ENCODE peak calls at places on chromosomes 6 and 20, in five cellular contexts. One of them, this sample, is unnamed.
A peak's percentile ranks its signal among the peaks of the same experiment; 100 is the strongest.

GRCh38 chr6:87755697-87756671 is 54.0 kb upstream of the AKIRIN2 start:
- DNase-seq in mesenchymal stem cell: no peak
- DNase-seq in neuronal stem cell: no peak
- DNase-seq in IMR-90: peak; percentile 17
- DNase-seq in H9: no peak
- DNase-seq in this sample: peak; percentile 26

GRCh38 chr20:6053776-6054688 is at the start of gene LRRN4:
- DNase-seq in mesenchymal stem cell: peak; percentile 79
- DNase-seq in neuronal stem cell: no peak
- DNase-seq in IMR-90: peak; percentile 26
- DNase-seq in H9: peak; percentile 79
- DNase-seq in this sample: peak; percentile 94

GRCh38 chr6:111950661-111951426 is 77.6 kb upstream of the FYN start:
- DNase-seq in mesenchymal stem cell: no peak
- DNase-seq in neuronal stem cell: no peak
- DNase-seq in IMR-90: peak; percentile 37
- DNase-seq in H9: no peak
- DNase-seq in this sample: no peak

GRCh38 chr6:27545271-27546046 is 72.6 kb upstream of the ZNF184 start:
- DNase-seq in mesenchymal stem cell: peak; percentile 71
- DNase-seq in neuronal stem cell: no peak
- DNase-seq in IMR-90: peak; percentile 76
- DNase-seq in H9: peak; percentile 85
- DNase-seq in this sample: peak; percentile 94

GRCh38 chr20:35598476-35598875 is 17.2 kb upstream of the SPAG4 start:
- DNase-seq in mesenchymal stem cell: no peak
- DNase-seq in neuronal stem cell: no peak
- DNase-seq in IMR-90: no peak
- DNase-seq in H9: no peak
- DNase-seq in this sample: no peak

GRCh38 chr6:110550353-110550752 is 73.9 kb upstream of the SLC22A16 start:
- DNase-seq in mesenchymal stem cell: no peak
- DNase-seq in neuronal stem cell: no peak
- DNase-seq in IMR-90: no peak
- DNase-seq in H9: no peak
- DNase-seq in this sample: no peak

GRCh38 chr6:87623248-87623647 is 33.3 kb downstream of the ORC3 start:
- DNase-seq in mesenchymal stem cell: peak; percentile 38
- DNase-seq in neuronal stem cell: no peak
- DNase-seq in IMR-90: peak; percentile 45
- DNase-seq in H9: no peak
- DNase-seq in this sample: no peak

GRCh38 chr20:43984587-43984986 is 69.9 kb downstream of the TOX2 start:
- DNase-seq in mesenchymal stem cell: no peak
- DNase-seq in neuronal stem cell: no peak
- DNase-seq in IMR-90: no peak
- DNase-seq in H9: no peak
- DNase-seq in this sample: no peak

GRCh38 chr6:163457637-163458561 is 43.4 kb downstream of the QKI start:
- DNase-seq in mesenchymal stem cell: peak; percentile 92
- DNase-seq in neuronal stem cell: no peak
- DNase-seq in IMR-90: peak; percentile 95
- DNase-seq in H9: no peak
- DNase-seq in this sample: peak; percentile 49

GRCh38 chr6:125037826-125038225 is 75.6 kb downstream of the RNF217 start:
- DNase-seq in mesenchymal stem cell: no peak
- DNase-seq in neuronal stem cell: no peak
- DNase-seq in IMR-90: no peak
- DNase-seq in H9: no peak
- DNase-seq in this sample: no peak

GRCh38 chr20:46708172-46708860 is 1.1 kb upstream of the SLC2A10 start:
- DNase-seq in mesenchymal stem cell: no peak
- DNase-seq in neuronal stem cell: no peak
- DNase-seq in IMR-90: no peak
- DNase-seq in H9: peak; percentile 78
- DNase-seq in this sample: peak; percentile 72

GRCh38 chr20:48189177-48189576 is 403.9 kb upstream of the SULF2 start:
- DNase-seq in mesenchymal stem cell: peak; percentile 25
- DNase-seq in neuronal stem cell: no peak
- DNase-seq in IMR-90: no peak
- DNase-seq in H9: peak; percentile 49
- DNase-seq in this sample: peak; percentile 64

GRCh38 chr6:83868639-83869038 is 9.2 kb downstream of the CYB5R4 start:
- DNase-seq in mesenchymal stem cell: peak; percentile 15
- DNase-seq in neuronal stem cell: no peak
- DNase-seq in IMR-90: peak; percentile 77
- DNase-seq in H9: no peak
- DNase-seq in this sample: no peak

GRCh38 chr20:25017257-25017803 is 24.8 kb upstream of the APMAP start:
- DNase-seq in mesenchymal stem cell: no peak
- DNase-seq in neuronal stem cell: no peak
- DNase-seq in IMR-90: no peak
- DNase-seq in H9: peak; percentile 73
- DNase-seq in this sample: peak; percentile 70

GRCh38 chr20:21147593-21147992 is 21.7 kb downstream of the KIZ start:
- DNase-seq in mesenchymal stem cell: peak; percentile 12
- DNase-seq in neuronal stem cell: no peak
- DNase-seq in IMR-90: peak; percentile 32
- DNase-seq in H9: no peak
- DNase-seq in this sample: no peak

GRCh38 chr6:151441390-151442166 is 10.3 kb downstream of the RMND1 start:
- DNase-seq in mesenchymal stem cell: no peak
- DNase-seq in neuronal stem cell: no peak
- DNase-seq in IMR-90: no peak
- DNase-seq in H9: no peak
- DNase-seq in this sample: no peak

GRCh38 chr6:170088349-170088951 is 202.4 kb downstream of the DLL1 start:
- DNase-seq in mesenchymal stem cell: no peak
- DNase-seq in neuronal stem cell: no peak
- DNase-seq in IMR-90: no peak
- DNase-seq in H9: no peak
- DNase-seq in this sample: no peak

GRCh38 chr6:148464319-148465010 is 121.8 kb downstream of the SASH1 start:
- DNase-seq in mesenchymal stem cell: peak; percentile 72
- DNase-seq in neuronal stem cell: peak; percentile 53
- DNase-seq in IMR-90: peak; percentile 79
- DNase-seq in H9: peak; percentile 56
- DNase-seq in this sample: peak; percentile 70

GRCh38 chr6:28269492-28269891 is 2.5 kb downstream of the ZSCAN26 start:
- DNase-seq in mesenchymal stem cell: peak; percentile 85
- DNase-seq in neuronal stem cell: no peak
- DNase-seq in IMR-90: peak; percentile 92
- DNase-seq in H9: no peak
- DNase-seq in this sample: peak; percentile 9

GRCh38 chr6:37209461-37210205 is 39.7 kb downstream of the PIM1 start:
- DNase-seq in mesenchymal stem cell: no peak
- DNase-seq in neuronal stem cell: no peak
- DNase-seq in IMR-90: no peak
- DNase-seq in H9: no peak
- DNase-seq in this sample: no peak

GRCh38 chr6:130482645-130483390 is 117.0 kb downstream of the TMEM200A start:
- DNase-seq in mesenchymal stem cell: peak; percentile 54
- DNase-seq in neuronal stem cell: no peak
- DNase-seq in IMR-90: peak; percentile 82
- DNase-seq in H9: no peak
- DNase-seq in this sample: no peak

GRCh38 chr6:52720301-52720700 is 43.0 kb downstream of the GSTA2 start:
- DNase-seq in mesenchymal stem cell: no peak
- DNase-seq in neuronal stem cell: no peak
- DNase-seq in IMR-90: no peak
- DNase-seq in H9: no peak
- DNase-seq in this sample: no peak

GRCh38 chr20:35447082-35447789 is 8.2 kb upstream of the CEP250 start:
- DNase-seq in mesenchymal stem cell: peak; percentile 80
- DNase-seq in neuronal stem cell: peak; percentile 85
- DNase-seq in IMR-90: peak; percentile 73
- DNase-seq in H9: peak; percentile 85
- DNase-seq in this sample: peak; percentile 84

GRCh38 chr6:90411292-90411781 is 114.7 kb upstream of the BACH2 start:
- DNase-seq in mesenchymal stem cell: no peak
- DNase-seq in neuronal stem cell: no peak
- DNase-seq in IMR-90: no peak
- DNase-seq in H9: peak; percentile 58
- DNase-seq in this sample: peak; percentile 82

GRCh38 chr6:110815260-110816109 is at the start of gene CDK19:
- DNase-seq in mesenchymal stem cell: peak; percentile 100
- DNase-seq in neuronal stem cell: peak; percentile 98
- DNase-seq in IMR-90: peak; percentile 98
- DNase-seq in H9: peak; percentile 99
- DNase-seq in this sample: peak; percentile 99

GRCh38 chr20:59579404-59580207 is 24.7 kb upstream of the PHACTR3 start:
- DNase-seq in mesenchymal stem cell: no peak
- DNase-seq in neuronal stem cell: no peak
- DNase-seq in IMR-90: no peak
- DNase-seq in H9: no peak
- DNase-seq in this sample: no peak

GRCh38 chr6:29792123-29793035 is 35.2 kb upstream of the HLA-G start:
- DNase-seq in mesenchymal stem cell: no peak
- DNase-seq in neuronal stem cell: peak; percentile 9
- DNase-seq in IMR-90: no peak
- DNase-seq in H9: peak; percentile 79
- DNase-seq in this sample: peak; percentile 19

GRCh38 chr6:143863754-143864153 is 520 bp upstream of the ZC2HC1B start:
- DNase-seq in mesenchymal stem cell: no peak
- DNase-seq in neuronal stem cell: no peak
- DNase-seq in IMR-90: no peak
- DNase-seq in H9: no peak
- DNase-seq in this sample: no peak

GRCh38 chr6:143872211-143872610 is 7.9 kb downstream of the ZC2HC1B start:
- DNase-seq in mesenchymal stem cell: peak; percentile 31
- DNase-seq in neuronal stem cell: no peak
- DNase-seq in IMR-90: peak; percentile 29
- DNase-seq in H9: no peak
- DNase-seq in this sample: no peak

GRCh38 chr6:143864234-143864633 is at the start of gene ZC2HC1B:
- DNase-seq in mesenchymal stem cell: peak; percentile 9
- DNase-seq in neuronal stem cell: no peak
- DNase-seq in IMR-90: peak; percentile 10
- DNase-seq in H9: no peak
- DNase-seq in this sample: no peak

GRCh38 chr6:143867236-143867635 is 3.0 kb downstream of the ZC2HC1B start:
- DNase-seq in mesenchymal stem cell: peak; percentile 10
- DNase-seq in neuronal stem cell: no peak
- DNase-seq in IMR-90: peak; percentile 55
- DNase-seq in H9: no peak
- DNase-seq in this sample: no peak
- H3K4me2 ChIP-seq in mesenchymal stem cell: no peak overlapping the region
- H3K4me2 ChIP-seq in neuronal stem cell: no peak overlapping the region
- H3K4me2 ChIP-seq in IMR-90: peak overlapping the region; percentile 17
- H3K4me2 ChIP-seq in H9: no peak overlapping the region
- H3K4me2 ChIP-seq in this sample: no peak overlapping the region

DNA sequence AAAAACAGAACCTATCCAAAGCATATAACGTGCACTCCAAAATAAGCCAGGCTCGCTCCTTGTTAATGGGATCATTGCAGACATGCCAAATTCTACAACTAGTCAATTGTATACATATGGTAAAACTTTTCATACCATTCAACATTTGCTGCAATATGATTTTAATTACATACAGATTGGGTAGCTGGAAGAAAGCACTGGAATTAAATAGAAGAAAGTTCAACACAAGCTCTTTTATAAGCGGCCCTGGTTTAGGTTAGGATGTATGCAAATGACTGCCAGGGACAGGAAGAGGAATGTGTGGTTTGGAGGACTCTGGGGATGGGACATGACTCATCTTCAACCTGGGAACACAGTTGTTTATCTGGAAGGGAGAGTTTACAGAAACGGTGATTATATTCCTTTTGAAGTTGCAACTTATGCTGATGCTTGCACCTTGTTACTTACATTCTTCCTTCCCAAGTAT is 62.5 kb upstream of the TIAM2 start:
- DNase-seq in mesenchymal stem cell: peak; percentile 85
- DNase-seq in neuronal stem cell: no peak
- DNase-seq in IMR-90: peak; percentile 78
- DNase-seq in H9: no peak
- DNase-seq in this sample: peak; percentile 96
- H2BK15ac ChIP-seq in mesenchymal stem cell: no peak overlapping the region
- H2BK15ac ChIP-seq in neuronal stem cell: no peak overlapping the region
- H2BK15ac ChIP-seq in IMR-90: peak overlapping the region; percentile 54
- H2BK15ac ChIP-seq in H9: no peak overlapping the region
- H2BK15ac ChIP-seq in this sample: peak overlapping the region; percentile 86

DNA sequence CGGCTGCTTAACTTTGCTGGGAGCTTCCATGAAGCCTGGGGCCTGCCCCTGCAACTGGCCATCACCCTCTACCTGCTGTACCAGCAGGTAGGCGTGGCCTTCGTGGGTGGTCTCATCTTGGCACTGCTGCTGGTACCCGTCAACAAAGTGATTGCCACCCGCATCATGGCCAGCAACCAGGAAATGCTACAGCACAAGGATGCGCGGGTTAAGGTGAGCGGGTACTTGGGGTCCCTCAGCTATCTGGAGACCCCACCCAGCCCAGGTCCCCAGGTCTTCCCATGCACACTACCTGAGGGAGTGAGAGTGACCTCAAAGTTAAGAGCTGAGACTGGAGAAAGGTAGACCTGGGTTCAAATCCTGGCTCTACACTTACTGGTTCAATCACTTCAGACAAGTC is 5.8 kb downstream of the ABCC10 start:
- DNase-seq in mesenchymal stem cell: no peak
- DNase-seq in neuronal stem cell: no peak
- DNase-seq in IMR-90: no peak
- DNase-seq in H9: no peak
- DNase-seq in this sample: no peak
- H3K4me2 ChIP-seq in mesenchymal stem cell: no peak overlapping the region
- H3K4me2 ChIP-seq in neuronal stem cell: no peak overlapping the region
- H3K4me2 ChIP-seq in IMR-90: no peak overlapping the region
- H3K4me2 ChIP-seq in H9: no peak overlapping the region
- H3K4me2 ChIP-seq in this sample: no peak overlapping the region

GRCh38 chr20:19958923-19959322 is 58.2 kb upstream of the NAA20 start:
- DNase-seq in mesenchymal stem cell: no peak
- DNase-seq in neuronal stem cell: no peak
- DNase-seq in IMR-90: no peak
- DNase-seq in H9: no peak
- DNase-seq in this sample: no peak

GRCh38 chr20:19960745-19961144 is 56.4 kb upstream of the NAA20 start:
- DNase-seq in mesenchymal stem cell: no peak
- DNase-seq in neuronal stem cell: no peak
- DNase-seq in IMR-90: no peak
- DNase-seq in H9: no peak
- DNase-seq in this sample: no peak

GRCh38 chr20:19953606-19954005 is 63.6 kb upstream of the NAA20 start:
- DNase-seq in mesenchymal stem cell: no peak
- DNase-seq in neuronal stem cell: no peak
- DNase-seq in IMR-90: no peak
- DNase-seq in H9: no peak
- DNase-seq in this sample: no peak

GRCh38 chr20:19958243-19958642 is 58.9 kb upstream of the NAA20 start:
- DNase-seq in mesenchymal stem cell: no peak
- DNase-seq in neuronal stem cell: no peak
- DNase-seq in IMR-90: no peak
- DNase-seq in H9: no peak
- DNase-seq in this sample: no peak

DNA sequence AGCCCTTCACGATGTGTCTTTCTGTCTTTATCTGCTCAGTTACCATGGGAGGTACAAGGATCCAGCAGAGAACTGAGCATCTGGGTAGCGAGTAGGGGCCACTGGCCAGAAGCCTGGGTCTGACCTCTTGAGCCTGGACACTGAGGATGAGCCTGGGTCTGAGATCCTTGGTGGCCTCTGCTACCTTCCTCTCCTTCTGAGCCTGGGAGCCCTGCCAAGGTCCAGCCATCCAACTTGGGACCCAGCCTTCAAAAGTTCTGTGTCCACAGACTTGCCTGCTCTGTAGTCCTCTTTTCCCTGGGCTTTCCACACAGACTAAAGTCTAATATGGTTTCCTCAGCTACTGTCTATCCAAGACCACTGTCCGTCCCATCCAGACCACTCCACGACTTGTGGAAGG is 60.2 kb upstream of the NAA20 start:
- DNase-seq in mesenchymal stem cell: no peak
- DNase-seq in neuronal stem cell: no peak
- DNase-seq in IMR-90: no peak
- DNase-seq in H9: no peak
- DNase-seq in this sample: no peak
- H2BK15ac ChIP-seq in mesenchymal stem cell: no peak overlapping the region
- H2BK15ac ChIP-seq in neuronal stem cell: no peak overlapping the region
- H2BK15ac ChIP-seq in IMR-90: no peak overlapping the region
- H2BK15ac ChIP-seq in H9: no peak overlapping the region
- H2BK15ac ChIP-seq in this sample: no peak overlapping the region